ENCODE peak calls at places on chromosome 17, in nine cellular contexts. H is pancreas; Y is esophagus squamous epithelium; N is ovary; Q is effector memory CD4-positive, alpha-beta T cell; J is CD8-positive, alpha-beta memory T cell; P is CD4-positive, CD25-positive, alpha-beta regulatory T cell; X is HCT116; Z is IMR-90. U is an unnamed sample. For H3K9me3, the result is how much of the 10 kb centered on the place peaks cover.

GRCh38 chr17:29140051-29140582 is 40.1 kb downstream of the MYO18A start:
- DNase-seq in H (peak), Y (no peak), N (peak), Q (peak), J (peak), P (peak), X (no peak), Z (peak), U (no peak)

GRCh38 chr17:56596741-56597494 is 3.4 kb downstream of the NOG start:
- DNase-seq in H (no peak), Y (no peak), N (no peak), Q (no peak), J (no peak), P (no peak), X (no peak), Z (no peak), U (no peak)

GRCh38 chr17:27285501-27285900 is 8.4 kb upstream of the WSB1 start:
- DNase-seq in H (no peak), Y (no peak), N (no peak), Q (no peak), J (no peak), P (no peak), X (no peak), Z (no peak), U (no peak)

GRCh38 chr17:1989135-1989534 is 36.0 kb downstream of the RTN4RL1 start:
- DNase-seq in H (no peak), Y (no peak), N (no peak), Q (no peak), J (no peak), P (no peak), X (peak), Z (peak), U (peak)

GRCh38 chr17:48841395-48841831 is 10.6 kb downstream of the CALCOCO2 start:
- DNase-seq in H (no peak), Y (no peak), N (peak), Q (no peak), J (peak), P (peak), X (no peak), Z (peak), U (peak)

GRCh38 chr17:29835438-29836351 is 94.3 kb downstream of the SSH2 start:
- DNase-seq in H (no peak), Y (no peak), N (no peak), Q (no peak), J (no peak), P (no peak), X (no peak), Z (peak), U (peak)

GRCh38 chr17:1087381-1088241 is 90.7 kb downstream of the TIMM22 start:
- DNase-seq in H (peak), Y (no peak), N (no peak), Q (no peak), J (no peak), P (no peak), X (no peak), Z (no peak), U (peak)

GRCh38 chr17:8911205-8911604 is 43.7 kb upstream of the PIK3R6 start:
- DNase-seq in H (no peak), Y (no peak), N (no peak), Q (no peak), J (no peak), P (no peak), X (no peak), Z (no peak), U (no peak)

GRCh38 chr17:40515491-40516041 is 14.1 kb upstream of the TNS4 start:
- DNase-seq in H (no peak), Y (no peak), N (no peak), Q (peak), J (peak), P (peak), X (no peak), Z (no peak), U (no peak)

GRCh38 chr17:82745524-82745923 is 6.3 kb upstream of the TBCD start:
- DNase-seq in H (no peak), Y (no peak), N (no peak), Q (no peak), J (no peak), P (no peak), X (no peak), Z (no peak), U (no peak)

GRCh38 chr17:6269474-6269873 is 165.4 kb downstream of the AIPL1 start:
- DNase-seq in H (peak), Y (no peak), N (no peak), Q (no peak), J (no peak), P (peak), X (peak), Z (peak), U (peak)

GRCh38 chr17:7041607-7042506 is 2.0 kb downstream of the SLC16A11 start:
- DNase-seq in H (no peak), Y (no peak), N (no peak), Q (no peak), J (peak), P (no peak), X (no peak), Z (no peak), U (no peak)

GRCh38 chr17:17285951-17286350 is 4.9 kb upstream of the COPS3 start:
- DNase-seq in H (no peak), Y (no peak), N (no peak), Q (no peak), J (no peak), P (no peak), X (no peak), Z (no peak), U (no peak)

GRCh38 chr17:71247455-71248015 is 873.3 kb upstream of the SOX9 start:
- DNase-seq in H (no peak), Y (no peak), N (no peak), Q (no peak), J (no peak), P (no peak), X (no peak), Z (no peak), U (no peak)

DNA sequence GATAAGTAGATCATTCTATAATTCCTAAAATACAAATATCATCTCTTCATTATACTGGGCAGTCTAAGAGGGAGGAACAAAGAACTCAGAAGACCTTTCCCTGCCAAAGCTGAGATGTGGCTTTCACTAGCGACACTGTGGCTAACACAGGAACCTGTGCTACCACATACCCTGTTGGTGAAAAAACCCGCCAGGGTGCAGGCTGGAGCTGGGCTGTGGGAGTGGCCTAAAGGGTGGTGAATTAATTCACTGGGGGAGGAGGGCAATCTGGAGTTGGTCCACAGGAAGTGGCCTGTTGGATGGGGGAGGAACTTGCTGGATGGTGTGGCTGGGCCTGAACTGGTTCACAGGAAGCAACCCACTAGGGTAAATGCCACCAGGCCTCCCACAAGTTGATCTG is 7.4 kb downstream of the ZNF594 start:
- DNase-seq in H (no peak), Y (no peak), N (no peak), Q (no peak), J (peak), P (no peak), X (no peak), Z (no peak), U (no peak)
- H3K9me3 ChIP-seq in H (under half), Y (under half), N (half or more), Q (half or more), J (half or more), P (half or more), X (half or more), Z (half or more), U (half or more)

DNA sequence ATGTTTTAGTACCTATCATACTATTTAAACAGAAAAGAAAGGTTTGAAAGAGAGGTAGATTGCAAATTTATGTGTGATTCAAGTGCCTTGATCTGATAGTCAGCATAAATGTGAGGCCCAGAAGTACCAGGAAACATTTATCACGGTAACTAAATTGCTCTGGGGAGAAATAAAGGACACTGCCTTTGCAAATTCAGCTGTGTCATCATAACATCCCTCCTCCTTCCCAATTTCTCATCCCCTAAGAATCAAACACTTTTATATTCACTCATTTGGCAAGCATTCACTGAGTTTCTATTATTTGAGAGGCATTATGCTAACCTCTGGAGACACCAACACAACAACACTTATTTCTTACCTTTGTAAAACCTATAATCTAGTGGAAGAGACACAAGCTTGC is 563.4 kb upstream of the CA10 start:
- DNase-seq in H (no peak), Y (no peak), N (no peak), Q (no peak), J (no peak), P (no peak), X (no peak), Z (no peak), U (no peak)
- H3K9me3 ChIP-seq in H (under half), Y (under half), N (under half), Q (under half), J (under half), P (under half), X (under half), Z (under half), U (under half)

GRCh38 chr17:22268214-22268911 is 576.0 kb downstream of the KCNJ18 start:
- DNase-seq in H (no peak), Y (no peak), N (no peak), Q (no peak), J (no peak), P (no peak), X (no peak), Z (no peak), U (no peak)

GRCh38 chr17:22270381-22270780 is 578.1 kb downstream of the KCNJ18 start:
- DNase-seq in H (no peak), Y (no peak), N (no peak), Q (no peak), J (no peak), P (no peak), X (no peak), Z (no peak), U (no peak)

GRCh38 chr17:22266231-22266630 is 573.9 kb downstream of the KCNJ18 start:
- DNase-seq in H (no peak), Y (no peak), N (no peak), Q (no peak), J (no peak), P (no peak), X (no peak), Z (no peak), U (no peak)

GRCh38 chr17:22267019-22267418 is 574.7 kb downstream of the KCNJ18 start:
- DNase-seq in H (no peak), Y (no peak), N (no peak), Q (no peak), J (no peak), P (no peak), X (no peak), Z (no peak), U (no peak)

GRCh38 chr17:22268912-22269220 is 576.5 kb downstream of the KCNJ18 start:
- DNase-seq in H (no peak), Y (no peak), N (no peak), Q (no peak), J (no peak), P (no peak), X (no peak), Z (no peak), U (no peak)
- H3K9me3 ChIP-seq in H (under half), Y (under half), N (under half), Q (under half), J (under half), P (under half), X (under half), Z (under half), U (under half)

GRCh38 chr17:22717211-22717610 is 1024.9 kb downstream of the KCNJ18 start:
- DNase-seq in H (no peak), Y (no peak), N (no peak), Q (no peak), J (no peak), P (no peak), X (no peak), Z (no peak), U (no peak)

DNA sequence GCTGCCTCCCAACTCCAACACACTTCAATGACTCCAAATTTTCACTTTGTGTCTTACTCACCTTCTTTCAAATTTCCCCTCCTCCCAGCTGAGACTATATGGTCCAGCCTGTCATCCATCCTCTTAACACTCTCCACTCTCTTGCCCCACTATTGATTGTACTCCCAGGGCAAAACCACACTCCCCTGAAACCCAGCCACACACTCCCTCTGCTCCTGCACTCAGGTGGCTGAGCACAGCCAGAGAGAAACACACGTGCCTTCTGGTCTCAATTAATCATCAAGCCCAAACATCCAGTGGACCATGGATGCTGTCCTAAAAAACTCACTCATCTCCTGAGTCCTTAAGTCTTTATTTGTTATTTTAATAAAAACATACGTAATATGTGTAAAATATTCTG is 1026.4 kb downstream of the KCNJ18 start:
- DNase-seq in H (no peak), Y (no peak), N (no peak), Q (no peak), J (no peak), P (no peak), X (no peak), Z (no peak), U (no peak)
- H3K9me3 ChIP-seq in H (under half), Y (under half), N (under half), Q (under half), J (under half), P (under half), X (under half), Z (under half), U (under half)